ENCODE peak calls at places on chromosomes 1 and 21, in six cellular contexts. F is fibroblast of mammary gland; N is stimulated activated naive CD8-positive, alpha-beta T cell treated with anti-CD3 and anti-CD28 coated beads, Interleukin-15, amount 100 ng/mL, for 72 hours; G is astrocyte of the spinal cord; M is Right ventricle myocardium inferior; W is putamen. U is an unnamed sample.

GRCh38 chr1:217311766-217312165 is 319.1 kb downstream of the GPATCH2 start:
- DNase-seq in F (peak), N (no peak), G (no peak), M (no peak), W (no peak), U (no peak)

GRCh38 chr1:206896261-206896660 is 982 bp upstream of the IL24 start:
- DNase-seq in N (no peak), W (no peak), G (no peak), F (no peak), M (no peak), U (no peak)

GRCh38 chr21:45228656-45229240 is 58.9 kb downstream of the POFUT2 start:
- DNase-seq in G (no peak), N (no peak), F (no peak), M (no peak), W (no peak), U (no peak)

GRCh38 chr1:113905435-113905861 is 322 bp downstream of the DCLRE1B start:
- DNase-seq in N (peak), W (no peak), M (peak), G (no peak), F (no peak), U (no peak)

GRCh38 chr1:41658444-41659158 is 174.1 kb upstream of the EDN2 start:
- DNase-seq in G (no peak), M (no peak), F (no peak), W (no peak), N (no peak), U (peak)

GRCh38 chr1:200302893-200303250 is 107.0 kb downstream of the ZNF281 start:
- DNase-seq in G (peak), W (peak), M (no peak), F (peak), N (no peak), U (peak)

GRCh38 chr1:200409203-200409760 is 554 bp downstream of the ZNF281 start:
- DNase-seq in N (peak), G (peak), M (peak), F (no peak), W (no peak), U (no peak)

GRCh38 chr1:36905941-36906340 is 128.4 kb downstream of the GRIK3 start:
- DNase-seq in W (no peak), M (no peak), G (no peak), N (no peak), F (no peak), U (no peak)

GRCh38 chr1:50098490-50099109 is 10.1 kb upstream of the ELAVL4 start:
- DNase-seq in G (no peak), M (no peak), F (no peak), W (no peak), N (no peak), U (no peak)

GRCh38 chr1:32396482-32396881 is 2.2 kb upstream of the BSDC1 start:
- DNase-seq in F (peak), G (no peak), N (no peak), W (no peak), M (no peak), U (no peak)

U was measured in head of caudate nucleus.